ENCODE peak calls at places on chromosomes 2 and 18, in seven cellular contexts. L, K, S, P, H, V and G are unnamed samples.

GRCh38 chr2:188410504-188411235 is 119.0 kb downstream of the GULP1 start:
- DNase-seq in L (no peak), K (no peak), S (no peak), P (no peak), H (no peak), V (no peak), G (no peak)

GRCh38 chr2:229642371-229642770 is 72.0 kb downstream of the DNER start:
- DNase-seq in L (no peak), K (peak; percentile 46), S (no peak), P (no peak), H (peak; percentile 59), V (no peak), G (no peak)

GRCh38 chr2:63403820-63404219 is 184.5 kb downstream of the WDPCP start:
- DNase-seq in L (no peak), K (no peak), S (no peak), P (no peak), H (no peak), V (no peak), G (no peak)

GRCh38 chr2:239751719-239752355 is 273.3 kb downstream of the NDUFA10 start:
- DNase-seq in L (peak; percentile 35), K (no peak), S (peak; percentile 44), P (no peak), H (no peak), V (no peak), G (peak; percentile 31)

GRCh38 chr2:223260681-223261080 is 208.7 kb downstream of the KCNE4 start:
- DNase-seq in L (no peak), K (no peak), S (no peak), P (no peak), H (no peak), V (no peak), G (no peak)

GRCh38 chr18:61690418-61691138 is 202.2 kb downstream of the RNF152 start:
- DNase-seq in L (no peak), K (peak; percentile 47), S (no peak), P (no peak), H (no peak), V (no peak), G (no peak)

GRCh38 chr18:57052759-57053158 is 94.1 kb upstream of the BOD1L2 start:
- DNase-seq in L (no peak), K (no peak), S (no peak), P (no peak), H (no peak), V (no peak), G (no peak)

GRCh38 chr2:227347117-227347516 is 22.1 kb downstream of the MFF start:
- DNase-seq in L (no peak), K (no peak), S (no peak), P (no peak), H (no peak), V (no peak), G (no peak)

GRCh38 chr2:46493241-46493970 is 14.0 kb downstream of the TMEM247 start:
- DNase-seq in L (no peak), K (no peak), S (no peak), P (no peak), H (no peak), V (no peak), G (no peak)

GRCh38 chr18:2655954-2656236 is 369 bp downstream of the SMCHD1 start:
- DNase-seq in L (no peak), K (no peak), S (no peak), P (no peak), H (no peak), V (no peak), G (no peak)

DNA sequence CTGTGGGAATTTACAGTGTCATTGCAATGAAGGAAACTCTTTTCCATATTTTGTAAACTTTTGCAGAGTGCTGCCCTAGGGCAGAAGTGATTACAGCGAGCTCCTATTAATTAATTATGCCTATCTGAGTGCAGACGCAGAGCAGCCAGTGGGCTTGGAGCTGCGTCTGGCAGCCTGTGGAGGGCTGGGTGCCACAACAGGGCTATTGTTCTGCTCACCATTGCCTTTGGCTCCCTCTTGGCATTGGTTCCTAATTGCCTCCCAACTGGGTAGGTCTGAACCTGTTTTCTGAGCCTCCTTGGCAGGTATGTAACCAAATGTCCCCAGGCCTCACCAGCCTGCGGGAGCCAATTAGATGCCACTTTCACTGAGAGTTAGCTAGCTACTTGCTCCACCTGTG is 25.6 kb upstream of the ITGB6 start:
- DNase-seq in L (no peak), K (peak; percentile 58), S (no peak), P (no peak), H (peak; percentile 51), V (no peak), G (no peak)
- H3K27ac ChIP-seq in L (no peak overlapping the region), K (peak overlapping the region; percentile 56), S (no peak overlapping the region), P (no peak overlapping the region), H (peak overlapping the region; percentile 27), V (no peak overlapping the region), G (no peak overlapping the region)

DNA sequence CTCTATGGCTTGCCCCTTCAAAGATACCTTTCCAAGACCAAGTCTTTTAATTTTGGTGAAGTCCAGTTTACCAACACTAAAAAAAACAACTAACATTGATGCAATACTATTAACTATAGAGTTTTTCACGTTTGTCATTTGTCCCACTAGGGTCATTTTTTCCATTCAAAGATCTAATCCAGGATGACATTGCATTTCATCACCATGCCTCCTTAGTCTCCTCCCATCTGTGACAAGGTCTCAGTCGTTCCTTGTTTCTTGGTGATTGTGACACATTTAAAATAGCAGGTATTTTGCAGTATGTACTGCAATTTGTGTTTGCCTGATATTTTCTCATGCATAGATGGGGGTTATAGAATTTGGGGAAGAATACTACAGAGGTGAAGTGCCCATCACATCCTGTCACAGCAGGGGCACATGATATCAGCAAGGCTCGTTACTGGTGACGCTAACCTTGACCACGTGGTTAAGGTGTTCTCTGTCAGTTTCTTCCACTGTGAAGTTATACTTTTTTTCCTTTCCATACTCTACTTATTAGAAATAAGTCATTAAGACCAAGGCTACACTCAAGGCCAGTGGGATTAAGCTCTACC is 799.2 kb upstream of the RAB6C start:
- DNase-seq in L (no peak), K (no peak), S (no peak), P (no peak), H (no peak), V (no peak), G (no peak)
- H3K36me3 ChIP-seq in L (no peaks in the 10 kb centered on the region), K (no peaks in the 10 kb centered on the region), S (no peaks in the 10 kb centered on the region), P (no peaks in the 10 kb centered on the region), H (no peaks in the 10 kb centered on the region), V (no peaks in the 10 kb centered on the region), G (no peaks in the 10 kb centered on the region)

DNA sequence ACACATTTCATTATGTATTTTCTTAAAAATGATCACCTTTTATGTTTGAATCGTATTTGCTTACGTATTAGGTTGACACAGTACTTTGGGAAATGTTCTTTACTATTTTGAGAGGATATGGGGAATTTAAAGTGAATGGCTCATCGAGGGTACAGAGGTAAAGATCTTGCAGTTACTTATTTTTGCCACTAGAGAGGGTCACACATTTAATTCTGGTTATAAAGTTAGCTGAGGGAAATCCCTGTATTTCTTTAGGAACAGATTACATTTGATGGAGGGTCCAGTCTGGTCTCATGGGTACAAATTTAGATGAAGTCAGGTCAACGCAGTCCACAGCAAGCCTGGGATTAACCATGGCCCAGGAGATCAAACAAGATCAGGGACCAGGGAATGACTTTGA is 24.5 kb downstream of the DYNC2LI1 start:
- DNase-seq in L (no peak), K (no peak), S (no peak), P (peak; percentile 28), H (no peak), V (no peak), G (no peak)
- TF ChIP-seq CTCF in L (no peak), K (no peak), S (no peak), P (peak; percentile 50), H (no peak), V (no peak), G (peak; percentile 13)

GRCh38 chr2:96324716-96325037 is 440 bp upstream of the ITPRIPL1 start:
- DNase-seq in L (no peak), K (no peak), S (no peak), P (no peak), H (no peak), V (no peak), G (no peak)

GRCh38 chr2:96325884-96326255 is 753 bp downstream of the ITPRIPL1 start:
- DNase-seq in L (no peak), K (no peak), S (no peak), P (no peak), H (no peak), V (no peak), G (no peak)

GRCh38 chr2:96326564-96326963 is 1.4 kb downstream of the ITPRIPL1 start:
- DNase-seq in L (no peak), K (no peak), S (no peak), P (no peak), H (no peak), V (no peak), G (no peak)

GRCh38 chr2:96323849-96324248 is 1.3 kb upstream of the ITPRIPL1 start:
- DNase-seq in L (no peak), K (no peak), S (no peak), P (no peak), H (no peak), V (no peak), G (no peak)

DNA sequence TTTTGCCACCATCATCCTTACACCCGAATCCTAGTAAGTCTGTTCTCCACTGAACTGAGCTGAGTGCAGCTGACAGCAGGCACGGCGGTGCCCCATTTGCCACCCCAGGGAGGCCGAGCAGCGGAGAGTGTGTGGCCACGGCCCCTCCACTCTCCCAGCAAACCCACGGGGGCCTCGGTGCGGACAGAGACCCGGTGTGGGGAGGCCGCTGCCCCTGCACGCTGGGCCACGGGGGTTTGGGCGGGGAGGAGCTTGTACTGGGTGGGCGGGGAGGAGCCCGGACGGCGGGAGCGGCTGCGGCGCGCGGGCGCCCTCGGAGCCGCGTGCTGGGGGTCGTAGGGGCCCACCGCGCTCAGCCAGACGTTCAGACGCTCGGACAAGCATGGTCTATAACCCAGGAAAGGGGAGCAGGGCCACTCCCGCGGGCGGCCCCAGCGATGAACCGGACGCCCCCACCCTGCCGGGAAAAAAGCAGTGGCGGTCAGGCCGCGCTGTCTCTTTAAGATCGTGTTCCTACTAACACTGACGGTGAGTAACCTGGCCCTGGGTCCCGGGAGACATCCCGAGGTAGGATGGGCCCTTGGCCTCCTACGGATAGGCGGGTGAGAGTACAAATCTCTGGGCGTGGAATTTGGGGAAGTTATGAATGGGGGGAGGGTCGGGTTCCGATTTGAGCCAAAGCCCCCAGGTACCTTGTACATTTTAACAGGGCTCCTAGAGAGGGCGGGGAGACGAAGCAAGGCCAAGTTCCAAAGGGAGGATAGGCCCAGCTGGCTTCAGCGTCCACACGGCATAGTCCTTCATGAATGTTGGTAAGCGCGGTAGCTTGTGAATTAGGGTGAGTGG is at the start of gene ITPRIPL1:
- DNase-seq in L (peak; percentile 31), K (no peak), S (no peak), P (peak; percentile 56), H (no peak), V (no peak), G (no peak)
- H3K27ac ChIP-seq in L (peak within 1 kb of the TSS; percentile 84), K (no peak within 1 kb of the TSS), S (no peak within 1 kb of the TSS), P (peak within 1 kb of the TSS; percentile 70), H (no peak within 1 kb of the TSS), V (no peak within 1 kb of the TSS), G (peak within 1 kb of the TSS; percentile 63)